ENCODE peak calls at places on chromosomes 1 and 21, in nine cellular contexts. M is GM23338, D is PC-3, W is SK-N-SH, I is neural progenitor cell, Q is GM23248, E is HCT116, A is OCI-LY7, G is MM.1S. T is an unnamed sample.

GRCh38 chr1:3403388-3404179 is 50.9 kb upstream of the ARHGEF16 start:
- DNase-seq in M (peak; percentile 74), D (no peak), W (no peak), I (peak; percentile 74), Q (no peak), E (no peak), A (peak; percentile 5), G (no peak), T (no peak)

GRCh38 chr1:177246710-177247588 is 76.2 kb downstream of the BRINP2 start:
- DNase-seq in M (no peak), D (peak; percentile 48), W (no peak), I (peak; percentile 28), Q (peak; percentile 36), E (no peak), A (no peak), G (no peak), T (no peak)

GRCh38 chr1:222829868-222830267 is 15.0 kb downstream of the DISP1 start:
- DNase-seq in M (no peak), D (no peak), W (no peak), I (no peak), Q (peak; percentile 74), E (no peak), A (no peak), G (no peak), T (peak; percentile 67)

GRCh38 chr21:45839274-45839673 is 142.3 kb upstream of the COL6A1 start:
- DNase-seq in M (no peak), D (peak; percentile 76), W (no peak), I (no peak), Q (peak; percentile 33), E (no peak), A (no peak), G (no peak), T (no peak)

GRCh38 chr1:26696191-26696644 is 403 bp downstream of the ARID1A start:
- DNase-seq in M (no peak), D (no peak), W (peak; percentile 73), I (no peak), Q (no peak), E (no peak), A (no peak), G (no peak), T (no peak)

GRCh38 chr1:93079685-93080141 is 630 bp downstream of the MTF2 start:
- DNase-seq in M (peak; percentile 78), D (peak; percentile 7), W (peak; percentile 50), I (peak; percentile 54), Q (peak; percentile 49), E (no peak), A (peak; percentile 51), G (no peak), T (peak; percentile 42)

GRCh38 chr1:43530483-43531452 is at the start of gene PTPRF:
- DNase-seq in M (peak; percentile 81), D (peak; percentile 70), W (peak; percentile 95), I (peak; percentile 87), Q (peak; percentile 66), E (no peak), A (peak; percentile 23), G (peak; percentile 33), T (peak; percentile 90)

GRCh38 chr21:45819478-45820170 is 161.9 kb upstream of the COL6A1 start:
- DNase-seq in M (no peak), D (no peak), W (peak; percentile 83), I (no peak), Q (no peak), E (no peak), A (no peak), G (no peak), T (peak; percentile 6)

GRCh38 chr1:55712148-55712547 is 497.0 kb upstream of the USP24 start:
- DNase-seq in M (no peak), D (no peak), W (no peak), I (no peak), Q (no peak), E (no peak), A (no peak), G (no peak), T (no peak)

GRCh38 chr1:43935711-43936427 is 2.3 kb downstream of the ARTN start:
- DNase-seq in M (peak; percentile 70), D (peak; percentile 27), W (no peak), I (no peak), Q (no peak), E (no peak), A (no peak), G (no peak), T (peak; percentile 35)

GRCh38 chr1:183276386-183276785 is 90.3 kb downstream of the LAMC2 start:
- DNase-seq in M (no peak), D (no peak), W (no peak), I (no peak), Q (no peak), E (no peak), A (no peak), G (no peak), T (peak; percentile 41)

GRCh38 chr21:15061747-15062146 is 3.1 kb downstream of the NRIP1 start:
- DNase-seq in M (no peak), D (no peak), W (no peak), I (no peak), Q (no peak), E (no peak), A (no peak), G (peak; percentile 1), T (no peak)

GRCh38 chr1:50750021-50750619 is 209.9 kb downstream of the FAF1 start:
- DNase-seq in M (peak; percentile 38), D (peak; percentile 51), W (peak; percentile 26), I (peak; percentile 31), Q (peak; percentile 60), E (peak; percentile 10), A (peak; percentile 35), G (no peak), T (peak; percentile 13)

GRCh38 chr1:193539731-193540459 is 353.5 kb upstream of the B3GALT2 start:
- DNase-seq in M (no peak), D (no peak), W (no peak), I (no peak), Q (no peak), E (no peak), A (peak; percentile 41), G (peak; percentile 78), T (no peak)

GRCh38 chr1:146019225-146020057 is 2.1 kb downstream of the HJV start:
- DNase-seq in M (peak; percentile 82), D (no peak), W (no peak), I (peak; percentile 57), Q (no peak), E (no peak), A (no peak), G (no peak), T (no peak)

GRCh38 chr1:14055442-14056225 is 355.6 kb downstream of the PRDM2 start:
- DNase-seq in M (no peak), D (peak; percentile 93), W (no peak), I (no peak), Q (peak; percentile 35), E (peak; percentile 4), A (no peak), G (no peak), T (peak; percentile 26)

GRCh38 chr1:1358433-1359201 is at the start of gene MXRA8:
- DNase-seq in M (peak; percentile 58), D (no peak), W (no peak), I (peak; percentile 63), Q (peak; percentile 94), E (no peak), A (no peak), G (no peak), T (peak; percentile 91)

GRCh38 chr1:145782166-145783099 is 41.5 kb downstream of the RNF115 start:
- DNase-seq in M (no peak), D (peak; percentile 97), W (no peak), I (no peak), Q (peak; percentile 87), E (peak; percentile 77), A (no peak), G (no peak), T (no peak)

GRCh38 chr1:228214921-228215662 is 7.2 kb downstream of the OBSCN start:
- DNase-seq in M (no peak), D (no peak), W (no peak), I (no peak), Q (no peak), E (no peak), A (no peak), G (no peak), T (no peak)

DNA sequence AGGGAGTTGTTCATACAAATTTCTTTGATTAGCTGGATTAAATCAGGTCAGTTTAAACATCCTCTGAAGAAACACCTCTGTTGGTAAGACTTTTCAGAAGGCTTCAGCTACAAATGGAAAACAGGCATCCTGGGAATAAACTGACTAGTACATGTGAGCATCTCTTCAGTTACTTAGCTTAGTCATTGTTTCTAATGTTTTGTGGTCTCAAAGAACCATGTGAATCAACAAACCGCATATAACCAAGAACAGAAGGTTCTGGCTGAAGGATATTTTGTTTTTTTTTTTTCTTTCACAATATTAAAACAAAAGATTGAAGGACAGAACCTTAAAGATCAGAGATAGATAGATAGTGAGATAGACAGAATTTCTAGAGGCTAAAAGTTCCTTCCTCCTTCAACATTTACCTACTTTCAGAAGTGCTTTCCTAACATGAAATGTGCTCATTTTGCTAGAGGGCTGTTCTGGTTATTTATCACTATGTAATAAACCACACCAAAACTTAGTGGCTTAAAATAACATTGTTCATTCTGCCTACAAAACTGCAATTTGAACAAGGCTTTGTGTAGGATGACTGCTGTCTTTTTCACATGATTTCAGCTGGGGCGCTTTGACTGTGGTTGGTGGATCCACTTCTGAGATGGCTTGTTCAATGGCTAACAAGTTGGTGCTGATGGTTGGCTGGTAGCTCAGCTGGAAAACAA is 119.8 kb upstream of the PTGFR start:
- DNase-seq in M (no peak), D (peak; percentile 41), W (no peak), I (no peak), Q (peak; percentile 92), E (no peak), A (no peak), G (no peak), T (no peak)
- TF ChIP-seq EZH2phosphoT487 in M (no peak), D (no peak), W (no peak), I (no peak), Q (peak; percentile 85), E (no peak), A (no peak), G (no peak), T (no peak)

GRCh38 chr1:77542784-77543183 is 139.7 kb downstream of the ZZZ3 start:
- DNase-seq in M (no peak), D (no peak), W (no peak), I (no peak), Q (peak; percentile 75), E (no peak), A (no peak), G (no peak), T (no peak)
- H2AFZ ChIP-seq in M (no peak overlapping the region), D (no peak overlapping the region), W (peak overlapping the region; percentile 39), I (no peak overlapping the region), Q (peak overlapping the region; percentile 38), E (no peak overlapping the region), A (no peak overlapping the region), G (no peak overlapping the region), T (no peak overlapping the region)

DNA sequence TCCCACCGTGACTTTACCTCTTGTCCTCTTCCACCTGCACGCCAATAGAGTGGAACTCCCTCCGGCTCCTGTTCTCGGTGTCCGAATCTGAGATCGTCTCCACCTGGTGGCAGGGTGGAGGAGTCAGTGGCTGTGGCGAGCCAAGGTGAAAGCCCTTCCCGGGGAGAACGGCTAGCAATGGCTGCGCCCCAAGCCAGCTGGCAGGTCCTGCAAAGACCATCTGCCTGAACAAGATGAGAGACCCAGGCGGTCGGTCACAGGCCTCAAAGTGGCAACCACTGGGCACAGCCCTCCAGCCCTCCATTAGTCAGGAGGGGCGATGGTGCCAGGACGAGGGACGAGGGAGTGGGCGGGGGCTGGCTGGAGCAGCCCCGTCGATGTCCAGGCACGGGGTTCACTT is 25.4 kb upstream of the SMIM12 start:
- DNase-seq in M (peak; percentile 86), D (no peak), W (no peak), I (peak; percentile 21), Q (no peak), E (peak; percentile 18), A (no peak), G (no peak), T (no peak)
- TF ChIP-seq EZH2phosphoT487 in M (no peak), D (no peak), W (no peak), I (no peak), Q (no peak), E (no peak), A (no peak), G (no peak), T (no peak)

GRCh38 chr1:111948209-111949131 is 41.0 kb downstream of the KCND3 start:
- DNase-seq in M (no peak), D (peak; percentile 46), W (peak; percentile 54), I (peak; percentile 55), Q (peak; percentile 66), E (no peak), A (no peak), G (no peak), T (peak; percentile 16)
- H2AFZ ChIP-seq in M (peak overlapping the region; percentile 80), D (no peak overlapping the region), W (no peak overlapping the region), I (peak overlapping the region; percentile 34), Q (no peak overlapping the region), E (no peak overlapping the region), A (no peak overlapping the region), G (no peak overlapping the region), T (no peak overlapping the region)